ENCODE peak calls at places on chromosomes 6 and 20, in six cellular contexts. One of them, this sample, is unnamed.

GRCh38 chr6:169623343-169623742 is 78.5 kb downstream of the WDR27 start:
- DNase-seq in activated CD4-positive, alpha-beta T cell treated with anti-CD3 and anti-CD28 coated beads, Interleukin-2, amount 10 ng/mL, durations not matched to agents 7 days and 5 days: no peak
- DNase-seq in AG20443: no peak
- DNase-seq in stimulated activated CD4-positive, alpha-beta T cell treated with anti-CD3 and anti-CD28 coated beads, TNF-alpha, amount 100 ng/mL, for 4 hours: no peak
- DNase-seq in T-helper 22 cell: no peak
- DNase-seq in sciatic nerve: no peak
- DNase-seq in this sample: no peak

GRCh38 chr6:136866872-136867416 is 44.6 kb downstream of the PEX7 start:
- DNase-seq in T-helper 22 cell: no peak
- DNase-seq in sciatic nerve: no peak
- DNase-seq in AG20443: peak
- DNase-seq in stimulated activated CD4-positive, alpha-beta T cell treated with anti-CD3 and anti-CD28 coated beads, TNF-alpha, amount 100 ng/mL, for 4 hours: no peak
- DNase-seq in activated CD4-positive, alpha-beta T cell treated with anti-CD3 and anti-CD28 coated beads, Interleukin-2, amount 10 ng/mL, durations not matched to agents 7 days and 5 days: no peak
- DNase-seq in this sample: no peak

GRCh38 chr20:57947421-57948176 is 237.8 kb upstream of the PMEPA1 start:
- DNase-seq in stimulated activated CD4-positive, alpha-beta T cell treated with anti-CD3 and anti-CD28 coated beads, TNF-alpha, amount 100 ng/mL, for 4 hours: no peak
- DNase-seq in activated CD4-positive, alpha-beta T cell treated with anti-CD3 and anti-CD28 coated beads, Interleukin-2, amount 10 ng/mL, durations not matched to agents 7 days and 5 days: no peak
- DNase-seq in AG20443: peak
- DNase-seq in sciatic nerve: no peak
- DNase-seq in T-helper 22 cell: no peak
- DNase-seq in this sample: no peak

GRCh38 chr20:35904982-35905663 is 49.2 kb downstream of the SCAND1 start:
- DNase-seq in stimulated activated CD4-positive, alpha-beta T cell treated with anti-CD3 and anti-CD28 coated beads, TNF-alpha, amount 100 ng/mL, for 4 hours: no peak
- DNase-seq in activated CD4-positive, alpha-beta T cell treated with anti-CD3 and anti-CD28 coated beads, Interleukin-2, amount 10 ng/mL, durations not matched to agents 7 days and 5 days: no peak
- DNase-seq in AG20443: no peak
- DNase-seq in T-helper 22 cell: no peak
- DNase-seq in sciatic nerve: no peak
- DNase-seq in this sample: no peak

GRCh38 chr6:151916680-151917164 is 109.2 kb downstream of the ESR1 start:
- DNase-seq in AG20443: peak
- DNase-seq in stimulated activated CD4-positive, alpha-beta T cell treated with anti-CD3 and anti-CD28 coated beads, TNF-alpha, amount 100 ng/mL, for 4 hours: no peak
- DNase-seq in activated CD4-positive, alpha-beta T cell treated with anti-CD3 and anti-CD28 coated beads, Interleukin-2, amount 10 ng/mL, durations not matched to agents 7 days and 5 days: no peak
- DNase-seq in sciatic nerve: no peak
- DNase-seq in T-helper 22 cell: no peak
- DNase-seq in this sample: no peak

GRCh38 chr6:107292570-107293285 is 166.6 kb downstream of the PDSS2 start:
- DNase-seq in sciatic nerve: no peak
- DNase-seq in activated CD4-positive, alpha-beta T cell treated with anti-CD3 and anti-CD28 coated beads, Interleukin-2, amount 10 ng/mL, durations not matched to agents 7 days and 5 days: no peak
- DNase-seq in T-helper 22 cell: no peak
- DNase-seq in stimulated activated CD4-positive, alpha-beta T cell treated with anti-CD3 and anti-CD28 coated beads, TNF-alpha, amount 100 ng/mL, for 4 hours: no peak
- DNase-seq in AG20443: no peak
- DNase-seq in this sample: no peak

GRCh38 chr6:71349976-71350615 is 61.5 kb downstream of the OGFRL1 start:
- DNase-seq in stimulated activated CD4-positive, alpha-beta T cell treated with anti-CD3 and anti-CD28 coated beads, TNF-alpha, amount 100 ng/mL, for 4 hours: no peak
- DNase-seq in AG20443: peak
- DNase-seq in sciatic nerve: peak
- DNase-seq in T-helper 22 cell: no peak
- DNase-seq in activated CD4-positive, alpha-beta T cell treated with anti-CD3 and anti-CD28 coated beads, Interleukin-2, amount 10 ng/mL, durations not matched to agents 7 days and 5 days: no peak
- DNase-seq in this sample: no peak

GRCh38 chr6:136113736-136114173 is 136.4 kb downstream of the MTFR2 start:
- DNase-seq in sciatic nerve: no peak
- DNase-seq in activated CD4-positive, alpha-beta T cell treated with anti-CD3 and anti-CD28 coated beads, Interleukin-2, amount 10 ng/mL, durations not matched to agents 7 days and 5 days: no peak
- DNase-seq in stimulated activated CD4-positive, alpha-beta T cell treated with anti-CD3 and anti-CD28 coated beads, TNF-alpha, amount 100 ng/mL, for 4 hours: no peak
- DNase-seq in AG20443: peak
- DNase-seq in T-helper 22 cell: no peak
- DNase-seq in this sample: no peak

GRCh38 chr20:57611605-57612311 is 8.5 kb downstream of the ZBP1 start:
- DNase-seq in sciatic nerve: peak
- DNase-seq in stimulated activated CD4-positive, alpha-beta T cell treated with anti-CD3 and anti-CD28 coated beads, TNF-alpha, amount 100 ng/mL, for 4 hours: no peak
- DNase-seq in activated CD4-positive, alpha-beta T cell treated with anti-CD3 and anti-CD28 coated beads, Interleukin-2, amount 10 ng/mL, durations not matched to agents 7 days and 5 days: no peak
- DNase-seq in AG20443: no peak
- DNase-seq in T-helper 22 cell: no peak
- DNase-seq in this sample: no peak

GRCh38 chr6:626236-626635 is 30.7 kb downstream of the HUS1B start:
- DNase-seq in sciatic nerve: no peak
- DNase-seq in AG20443: no peak
- DNase-seq in activated CD4-positive, alpha-beta T cell treated with anti-CD3 and anti-CD28 coated beads, Interleukin-2, amount 10 ng/mL, durations not matched to agents 7 days and 5 days: no peak
- DNase-seq in T-helper 22 cell: no peak
- DNase-seq in stimulated activated CD4-positive, alpha-beta T cell treated with anti-CD3 and anti-CD28 coated beads, TNF-alpha, amount 100 ng/mL, for 4 hours: no peak
- DNase-seq in this sample: no peak

GRCh38 chr6:31070711-31071197 is 41.6 kb downstream of the C6orf15 start:
- DNase-seq in T-helper 22 cell: no peak
- DNase-seq in AG20443: peak
- DNase-seq in sciatic nerve: no peak
- DNase-seq in activated CD4-positive, alpha-beta T cell treated with anti-CD3 and anti-CD28 coated beads, Interleukin-2, amount 10 ng/mL, durations not matched to agents 7 days and 5 days: no peak
- DNase-seq in stimulated activated CD4-positive, alpha-beta T cell treated with anti-CD3 and anti-CD28 coated beads, TNF-alpha, amount 100 ng/mL, for 4 hours: no peak
- DNase-seq in this sample: peak

GRCh38 chr6:134282816-134283215 is 35.1 kb downstream of the SGK1 start:
- DNase-seq in stimulated activated CD4-positive, alpha-beta T cell treated with anti-CD3 and anti-CD28 coated beads, TNF-alpha, amount 100 ng/mL, for 4 hours: no peak
- DNase-seq in AG20443: no peak
- DNase-seq in T-helper 22 cell: no peak
- DNase-seq in activated CD4-positive, alpha-beta T cell treated with anti-CD3 and anti-CD28 coated beads, Interleukin-2, amount 10 ng/mL, durations not matched to agents 7 days and 5 days: no peak
- DNase-seq in sciatic nerve: no peak
- DNase-seq in this sample: no peak

GRCh38 chr20:62924567-62925419 is 1.5 kb downstream of the DIDO1 start:
- DNase-seq in AG20443: peak
- DNase-seq in sciatic nerve: no peak
- DNase-seq in activated CD4-positive, alpha-beta T cell treated with anti-CD3 and anti-CD28 coated beads, Interleukin-2, amount 10 ng/mL, durations not matched to agents 7 days and 5 days: peak
- DNase-seq in stimulated activated CD4-positive, alpha-beta T cell treated with anti-CD3 and anti-CD28 coated beads, TNF-alpha, amount 100 ng/mL, for 4 hours: no peak
- DNase-seq in T-helper 22 cell: peak
- DNase-seq in this sample: no peak

GRCh38 chr20:62291251-62292066 is 11.3 kb upstream of the ADRM1 start:
- DNase-seq in AG20443: no peak
- DNase-seq in activated CD4-positive, alpha-beta T cell treated with anti-CD3 and anti-CD28 coated beads, Interleukin-2, amount 10 ng/mL, durations not matched to agents 7 days and 5 days: no peak
- DNase-seq in T-helper 22 cell: no peak
- DNase-seq in stimulated activated CD4-positive, alpha-beta T cell treated with anti-CD3 and anti-CD28 coated beads, TNF-alpha, amount 100 ng/mL, for 4 hours: no peak
- DNase-seq in sciatic nerve: no peak
- DNase-seq in this sample: no peak

GRCh38 chr6:94065707-94066337 is 646.5 kb upstream of the EPHA7 start:
- DNase-seq in AG20443: no peak
- DNase-seq in T-helper 22 cell: no peak
- DNase-seq in activated CD4-positive, alpha-beta T cell treated with anti-CD3 and anti-CD28 coated beads, Interleukin-2, amount 10 ng/mL, durations not matched to agents 7 days and 5 days: no peak
- DNase-seq in stimulated activated CD4-positive, alpha-beta T cell treated with anti-CD3 and anti-CD28 coated beads, TNF-alpha, amount 100 ng/mL, for 4 hours: no peak
- DNase-seq in sciatic nerve: no peak
- DNase-seq in this sample: no peak

GRCh38 chr6:14031516-14031915 is 86.1 kb upstream of the CD83 start:
- DNase-seq in sciatic nerve: no peak
- DNase-seq in activated CD4-positive, alpha-beta T cell treated with anti-CD3 and anti-CD28 coated beads, Interleukin-2, amount 10 ng/mL, durations not matched to agents 7 days and 5 days: no peak
- DNase-seq in T-helper 22 cell: no peak
- DNase-seq in AG20443: peak
- DNase-seq in stimulated activated CD4-positive, alpha-beta T cell treated with anti-CD3 and anti-CD28 coated beads, TNF-alpha, amount 100 ng/mL, for 4 hours: no peak
- DNase-seq in this sample: no peak

GRCh38 chr20:59836768-59837167 is 96.7 kb downstream of the SYCP2 start:
- DNase-seq in T-helper 22 cell: no peak
- DNase-seq in AG20443: no peak
- DNase-seq in sciatic nerve: no peak
- DNase-seq in stimulated activated CD4-positive, alpha-beta T cell treated with anti-CD3 and anti-CD28 coated beads, TNF-alpha, amount 100 ng/mL, for 4 hours: no peak
- DNase-seq in activated CD4-positive, alpha-beta T cell treated with anti-CD3 and anti-CD28 coated beads, Interleukin-2, amount 10 ng/mL, durations not matched to agents 7 days and 5 days: no peak
- DNase-seq in this sample: no peak

GRCh38 chr20:62161347-62161746 is 17.8 kb downstream of the SS18L1 start:
- DNase-seq in activated CD4-positive, alpha-beta T cell treated with anti-CD3 and anti-CD28 coated beads, Interleukin-2, amount 10 ng/mL, durations not matched to agents 7 days and 5 days: no peak
- DNase-seq in sciatic nerve: no peak
- DNase-seq in AG20443: no peak
- DNase-seq in stimulated activated CD4-positive, alpha-beta T cell treated with anti-CD3 and anti-CD28 coated beads, TNF-alpha, amount 100 ng/mL, for 4 hours: no peak
- DNase-seq in T-helper 22 cell: no peak
- DNase-seq in this sample: no peak

GRCh38 chr6:36514554-36515456 is 32.5 kb downstream of the STK38 start:
- DNase-seq in AG20443: no peak
- DNase-seq in T-helper 22 cell: no peak
- DNase-seq in stimulated activated CD4-positive, alpha-beta T cell treated with anti-CD3 and anti-CD28 coated beads, TNF-alpha, amount 100 ng/mL, for 4 hours: no peak
- DNase-seq in sciatic nerve: no peak
- DNase-seq in activated CD4-positive, alpha-beta T cell treated with anti-CD3 and anti-CD28 coated beads, Interleukin-2, amount 10 ng/mL, durations not matched to agents 7 days and 5 days: no peak
- DNase-seq in this sample: no peak

GRCh38 chr20:36808317-36809257 is 35.0 kb upstream of the DSN1 start:
- DNase-seq in T-helper 22 cell: peak
- DNase-seq in sciatic nerve: peak
- DNase-seq in activated CD4-positive, alpha-beta T cell treated with anti-CD3 and anti-CD28 coated beads, Interleukin-2, amount 10 ng/mL, durations not matched to agents 7 days and 5 days: peak
- DNase-seq in stimulated activated CD4-positive, alpha-beta T cell treated with anti-CD3 and anti-CD28 coated beads, TNF-alpha, amount 100 ng/mL, for 4 hours: peak
- DNase-seq in AG20443: peak
- DNase-seq in this sample: peak

This sample was measured in DND-41.